ENCODE peak calls at places on chromosomes 6 and 20, in nine cellular contexts. W, O, B, I, T, V, H, K and U are unnamed samples.

GRCh38 chr6:122808121-122808885 is 19.2 kb downstream of the SMPDL3A start:
- DNase-seq in B (no peak), V (no peak), I (no peak), H (no peak), T (no peak), O (no peak), W (no peak), K (no peak), U (no peak)

GRCh38 chr6:161443868-161444267 is 170.0 kb upstream of the AGPAT4 start:
- DNase-seq in I (no peak), H (no peak), W (no peak), K (no peak), T (no peak), V (no peak), B (peak), O (no peak), U (no peak)

GRCh38 chr6:42419490-42420280 is 32.0 kb downstream of the TRERF1 start:
- DNase-seq in O (no peak), K (no peak), I (no peak), W (no peak), V (no peak), B (no peak), H (no peak), T (no peak), U (no peak)

GRCh38 chr6:167736486-167737204 is 90.1 kb upstream of the AFDN start:
- DNase-seq in K (no peak), V (no peak), W (no peak), H (no peak), B (no peak), I (no peak), O (no peak), T (peak), U (no peak)

GRCh38 chr6:99334526-99335127 is 14.8 kb downstream of the FAXC start:
- DNase-seq in W (no peak), I (peak), H (no peak), V (no peak), T (no peak), O (no peak), K (peak), B (peak), U (no peak)

GRCh38 chr6:16712931-16713484 is 48.3 kb downstream of the ATXN1 start:
- DNase-seq in B (no peak), I (peak), T (no peak), W (no peak), V (no peak), K (peak), O (no peak), H (no peak), U (no peak)

GRCh38 chr20:62607366-62608217 is 34.7 kb upstream of the SLCO4A1 start:
- DNase-seq in O (no peak), V (no peak), T (no peak), I (no peak), K (no peak), H (no peak), B (no peak), W (no peak), U (no peak)

GRCh38 chr6:30158475-30159025 is 2.5 kb downstream of the TRIM10 start:
- DNase-seq in B (no peak), W (no peak), K (no peak), H (no peak), I (no peak), O (no peak), V (no peak), T (no peak), U (peak)

GRCh38 chr20:33113387-33113908 is 34.0 kb downstream of the BPIFB4 start:
- DNase-seq in O (no peak), W (no peak), H (no peak), K (no peak), V (no peak), T (no peak), I (peak), B (no peak), U (no peak)

DNA sequence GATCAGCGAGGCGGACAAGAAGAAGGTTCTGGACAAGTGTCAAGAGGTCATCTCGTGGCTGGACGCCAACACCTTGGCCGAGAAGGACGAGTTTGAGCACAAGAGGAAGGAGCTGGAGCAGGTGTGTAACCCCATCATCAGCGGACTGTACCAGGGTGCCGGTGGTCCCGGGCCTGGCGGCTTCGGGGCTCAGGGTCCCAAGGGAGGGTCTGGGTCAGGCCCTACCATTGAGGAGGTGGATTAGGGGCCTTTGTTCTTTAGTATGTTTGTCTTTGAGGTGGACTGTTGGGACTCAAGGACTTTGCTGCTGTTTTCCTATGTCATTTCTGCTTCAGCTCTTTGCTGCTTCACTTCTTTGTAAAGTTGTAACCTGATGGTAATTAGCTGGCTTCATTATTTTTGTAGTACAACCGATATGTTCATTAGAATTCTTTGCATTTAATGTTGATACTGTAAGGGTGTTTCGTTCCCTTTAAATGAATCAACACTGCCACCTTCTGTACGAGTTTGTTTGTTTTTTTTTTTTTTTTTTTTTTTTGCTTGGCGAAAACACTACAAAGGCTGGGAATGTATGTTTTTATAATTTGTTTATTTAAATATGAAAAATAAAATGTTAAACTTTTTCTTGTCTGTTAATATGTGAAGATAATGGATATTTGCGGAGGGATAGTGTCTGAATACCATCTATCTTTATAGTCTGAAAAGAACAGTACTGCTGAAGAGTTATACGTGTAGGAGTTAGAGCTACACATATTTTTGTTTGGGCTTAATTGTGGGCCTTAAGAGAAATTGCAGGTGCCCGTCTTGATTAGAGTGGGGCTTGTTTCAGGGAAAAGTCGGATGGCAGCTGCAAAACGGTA is 2.3 kb downstream of the HSPA1B start:
- DNase-seq in B (peak), K (peak), O (no peak), I (no peak), V (no peak), H (no peak), T (no peak), W (no peak), U (no peak)
- TF ChIP-seq POLR2A in B (no peak), K (no peak), O (no peak), I (no peak), V (no peak), H (no peak), T (no peak), W (no peak), U (no peak)

GRCh38 chr20:32109392-32110172 is at the start of gene TM9SF4:
- DNase-seq in K (peak), W (peak), B (peak), O (peak), V (peak), I (peak), H (peak), T (peak), U (peak)
- TF ChIP-seq POLR2A in K (peak), W (peak), B (no peak), O (peak), V (peak), I (no peak), H (peak), T (peak), U (no peak)

GRCh38 chr6:77105091-77105490 is 358.2 kb downstream of the HTR1B start:
- DNase-seq in T (no peak), W (no peak), I (no peak), H (no peak), V (no peak), B (no peak), O (no peak), K (no peak), U (no peak)

DNA sequence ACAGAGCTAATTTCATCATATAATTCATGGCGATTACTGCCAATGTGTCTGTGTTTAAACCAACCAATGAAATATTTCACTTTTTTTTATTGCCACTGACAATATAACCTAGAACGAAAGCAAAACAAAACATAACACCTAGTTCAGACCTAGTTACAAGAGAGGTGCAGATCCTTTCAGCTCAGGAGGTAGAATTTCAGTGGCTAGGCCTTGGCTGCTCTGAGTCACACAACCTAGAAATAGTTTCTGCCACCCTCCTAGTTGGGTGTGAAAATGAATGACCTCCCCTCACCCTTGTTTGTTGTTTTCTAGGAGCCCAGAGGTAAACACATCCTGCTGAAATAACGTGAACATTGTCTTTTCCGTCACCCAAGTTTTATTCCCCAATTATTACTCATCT is 356.3 kb downstream of the HTR1B start:
- DNase-seq in T (no peak), I (no peak), B (no peak), W (no peak), K (no peak), V (no peak), O (no peak), H (no peak), U (no peak)
- TF ChIP-seq POLR2A in T (no peak), I (no peak), B (no peak), W (no peak), K (no peak), V (no peak), O (no peak), H (no peak), U (no peak)

GRCh38 chr6:102641426-102641825 is 1247.9 kb downstream of the GRIK2 start:
- DNase-seq in B (no peak), T (no peak), W (no peak), I (no peak), O (no peak), H (no peak), V (no peak), K (no peak), U (no peak)
- TF ChIP-seq POLR2A in B (no peak), T (no peak), W (no peak), I (no peak), O (no peak), H (no peak), V (no peak), K (no peak), U (no peak)